ENCODE peak calls at places on chromosomes 6 and 20, in seven cellular contexts. One of them, this sample, is unnamed.

GRCh38 chr6:42727084-42727601 is 4.7 kb upstream of the PRPH2 start:
- DNase-seq in GM12865: peak; percentile 9
- DNase-seq in tibial nerve: peak; percentile 39
- DNase-seq in neural progenitor cell: no peak
- DNase-seq in GM20000: peak; percentile 26
- DNase-seq in AG10803: no peak
- DNase-seq in WTC11: peak; percentile 18
- DNase-seq in this sample: no peak

GRCh38 chr6:159959976-159960384 is 8.9 kb upstream of the IGF2R start:
- DNase-seq in GM12865: no peak
- DNase-seq in tibial nerve: no peak
- DNase-seq in neural progenitor cell: no peak
- DNase-seq in GM20000: no peak
- DNase-seq in AG10803: peak; percentile 39
- DNase-seq in WTC11: no peak
- DNase-seq in this sample: no peak

GRCh38 chr20:48776306-48776705 is 51.5 kb downstream of the PREX1 start:
- DNase-seq in GM12865: no peak
- DNase-seq in tibial nerve: no peak
- DNase-seq in neural progenitor cell: no peak
- DNase-seq in GM20000: no peak
- DNase-seq in AG10803: peak; percentile 94
- DNase-seq in WTC11: no peak
- DNase-seq in this sample: no peak

GRCh38 chr20:278607-279571 is 11.7 kb downstream of the C20orf96 start:
- DNase-seq in GM12865: no peak
- DNase-seq in tibial nerve: no peak
- DNase-seq in neural progenitor cell: peak; percentile 33
- DNase-seq in GM20000: no peak
- DNase-seq in AG10803: no peak
- DNase-seq in WTC11: peak; percentile 75
- DNase-seq in this sample: no peak

GRCh38 chr6:62541502-62541901 is 255.5 kb upstream of the KHDRBS2 start:
- DNase-seq in GM12865: no peak
- DNase-seq in tibial nerve: no peak
- DNase-seq in neural progenitor cell: no peak
- DNase-seq in GM20000: no peak
- DNase-seq in AG10803: no peak
- DNase-seq in WTC11: no peak
- DNase-seq in this sample: no peak

GRCh38 chr6:46948699-46949098 is 27.0 kb upstream of the ADGRF5 start:
- DNase-seq in GM12865: no peak
- DNase-seq in tibial nerve: no peak
- DNase-seq in neural progenitor cell: peak; percentile 49
- DNase-seq in GM20000: no peak
- DNase-seq in AG10803: no peak
- DNase-seq in WTC11: no peak
- DNase-seq in this sample: no peak

GRCh38 chr6:160767019-160767646 is 65.1 kb downstream of the PLG start:
- DNase-seq in GM12865: peak; percentile 90
- DNase-seq in tibial nerve: peak; percentile 40
- DNase-seq in neural progenitor cell: peak; percentile 86
- DNase-seq in GM20000: peak; percentile 87
- DNase-seq in AG10803: peak; percentile 35
- DNase-seq in WTC11: peak; percentile 81
- DNase-seq in this sample: peak; percentile 87

GRCh38 chr6:148657053-148657452 is 89.8 kb upstream of the UST start:
- DNase-seq in GM12865: peak; percentile 24
- DNase-seq in tibial nerve: no peak
- DNase-seq in neural progenitor cell: no peak
- DNase-seq in GM20000: no peak
- DNase-seq in AG10803: peak; percentile 85
- DNase-seq in WTC11: no peak
- DNase-seq in this sample: no peak

GRCh38 chr6:95593025-95593424 is 15.7 kb downstream of the MANEA start:
- DNase-seq in GM12865: no peak
- DNase-seq in tibial nerve: no peak
- DNase-seq in neural progenitor cell: no peak
- DNase-seq in GM20000: no peak
- DNase-seq in AG10803: no peak
- DNase-seq in WTC11: no peak
- DNase-seq in this sample: no peak

GRCh38 chr6:34598725-34599124 is 42.6 kb upstream of the SPDEF start:
- DNase-seq in GM12865: no peak
- DNase-seq in tibial nerve: peak; percentile 50
- DNase-seq in neural progenitor cell: no peak
- DNase-seq in GM20000: no peak
- DNase-seq in AG10803: no peak
- DNase-seq in WTC11: no peak
- DNase-seq in this sample: no peak

GRCh38 chr20:18992418-18992817 is 178.8 kb downstream of the SCP2D1 start:
- DNase-seq in GM12865: no peak
- DNase-seq in tibial nerve: no peak
- DNase-seq in neural progenitor cell: no peak
- DNase-seq in GM20000: no peak
- DNase-seq in AG10803: no peak
- DNase-seq in WTC11: no peak
- DNase-seq in this sample: no peak

GRCh38 chr20:49957487-49957938 is 21.3 kb downstream of the RNF114 start:
- DNase-seq in GM12865: no peak
- DNase-seq in tibial nerve: no peak
- DNase-seq in neural progenitor cell: no peak
- DNase-seq in GM20000: no peak
- DNase-seq in AG10803: no peak
- DNase-seq in WTC11: peak; percentile 18
- DNase-seq in this sample: no peak

GRCh38 chr6:32255212-32256153 is 31.6 kb upstream of the NOTCH4 start:
- DNase-seq in GM12865: peak; percentile 79
- DNase-seq in tibial nerve: peak; percentile 67
- DNase-seq in neural progenitor cell: peak; percentile 86
- DNase-seq in GM20000: peak; percentile 61
- DNase-seq in AG10803: peak; percentile 91
- DNase-seq in WTC11: peak; percentile 75
- DNase-seq in this sample: peak; percentile 62
- TF ChIP-seq CTCF in GM12865: peak; percentile 74
- TF ChIP-seq CTCF in tibial nerve: peak; percentile 79
- TF ChIP-seq CTCF in neural progenitor cell: peak; percentile 63
- TF ChIP-seq CTCF in GM20000: peak; percentile 27
- TF ChIP-seq CTCF in AG10803: peak; percentile 74
- TF ChIP-seq CTCF in WTC11: peak; percentile 56
- TF ChIP-seq CTCF in this sample: peak; percentile 73

DNA sequence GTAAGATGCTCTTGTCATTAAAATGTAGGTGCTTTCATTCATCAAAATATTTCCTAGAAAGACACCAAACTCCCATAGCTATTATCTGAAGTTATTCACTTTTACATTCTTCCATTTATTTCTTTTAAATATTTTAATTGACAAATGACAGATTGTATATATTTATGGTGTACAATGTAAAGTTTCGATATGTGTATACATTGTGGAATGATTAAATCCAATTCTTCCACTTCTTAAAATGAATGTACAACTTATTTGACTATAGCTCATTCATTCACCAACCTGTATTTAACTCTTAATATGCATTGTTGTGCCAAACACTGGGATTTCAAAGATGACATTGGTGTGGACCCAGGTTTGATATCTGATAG is 41.0 kb downstream of the CCN2 start:
- DNase-seq in GM12865: no peak
- DNase-seq in tibial nerve: no peak
- DNase-seq in neural progenitor cell: no peak
- DNase-seq in GM20000: no peak
- DNase-seq in AG10803: no peak
- DNase-seq in WTC11: no peak
- DNase-seq in this sample: no peak
- TF ChIP-seq CTCF in GM12865: no peak
- TF ChIP-seq CTCF in tibial nerve: no peak
- TF ChIP-seq CTCF in neural progenitor cell: no peak
- TF ChIP-seq CTCF in GM20000: no peak
- TF ChIP-seq CTCF in AG10803: no peak
- TF ChIP-seq CTCF in WTC11: peak; percentile 1
- TF ChIP-seq CTCF in this sample: no peak

DNA sequence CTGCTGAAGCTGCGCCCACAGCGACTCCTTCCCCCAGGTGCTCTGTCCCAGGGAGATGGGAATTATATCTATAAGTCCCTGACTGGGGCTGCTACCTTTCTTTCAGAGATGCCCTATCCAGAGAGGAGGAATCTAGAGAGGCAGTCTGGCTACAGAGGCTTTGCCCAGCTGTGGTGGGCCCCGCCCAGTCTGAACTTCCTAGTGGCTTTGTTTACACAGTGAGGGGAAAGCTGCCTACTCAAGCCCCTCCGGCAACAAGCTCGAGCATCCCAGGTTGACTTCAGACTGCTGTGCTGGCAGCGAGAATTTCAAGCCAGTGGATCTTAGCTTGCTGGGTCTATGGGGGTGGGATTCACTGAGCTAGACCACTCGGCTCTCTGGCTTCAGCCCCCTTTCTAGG is 152.5 kb upstream of the MAP3K7 start:
- DNase-seq in GM12865: no peak
- DNase-seq in tibial nerve: no peak
- DNase-seq in neural progenitor cell: peak; percentile 42
- DNase-seq in GM20000: no peak
- DNase-seq in AG10803: no peak
- DNase-seq in WTC11: peak; percentile 31
- DNase-seq in this sample: no peak
- TF ChIP-seq CTCF in GM12865: no peak
- TF ChIP-seq CTCF in tibial nerve: no peak
- TF ChIP-seq CTCF in neural progenitor cell: no peak
- TF ChIP-seq CTCF in GM20000: no peak
- TF ChIP-seq CTCF in AG10803: no peak
- TF ChIP-seq CTCF in WTC11: no peak
- TF ChIP-seq CTCF in this sample: no peak

GRCh38 chr20:39195495-39196129 is 233.5 kb downstream of the DHX35 start:
- DNase-seq in GM12865: no peak
- DNase-seq in tibial nerve: no peak
- DNase-seq in neural progenitor cell: peak; percentile 47
- DNase-seq in GM20000: no peak
- DNase-seq in AG10803: no peak
- DNase-seq in WTC11: peak; percentile 31
- DNase-seq in this sample: no peak
- TF ChIP-seq CTCF in GM12865: no peak
- TF ChIP-seq CTCF in tibial nerve: no peak
- TF ChIP-seq CTCF in neural progenitor cell: no peak
- TF ChIP-seq CTCF in GM20000: no peak
- TF ChIP-seq CTCF in AG10803: no peak
- TF ChIP-seq CTCF in WTC11: no peak
- TF ChIP-seq CTCF in this sample: no peak

GRCh38 chr20:44884907-44885391 is 556 bp upstream of the YWHAB start:
- DNase-seq in GM12865: no peak
- DNase-seq in tibial nerve: no peak
- DNase-seq in neural progenitor cell: no peak
- DNase-seq in GM20000: no peak
- DNase-seq in AG10803: no peak
- DNase-seq in WTC11: no peak
- DNase-seq in this sample: no peak

GRCh38 chr20:44886276-44886671 is 769 bp downstream of the YWHAB start:
- DNase-seq in GM12865: no peak
- DNase-seq in tibial nerve: no peak
- DNase-seq in neural progenitor cell: no peak
- DNase-seq in GM20000: no peak
- DNase-seq in AG10803: no peak
- DNase-seq in WTC11: no peak
- DNase-seq in this sample: no peak

GRCh38 chr20:44887466-44887865 is 2.0 kb downstream of the YWHAB start:
- DNase-seq in GM12865: no peak
- DNase-seq in tibial nerve: no peak
- DNase-seq in neural progenitor cell: no peak
- DNase-seq in GM20000: no peak
- DNase-seq in AG10803: no peak
- DNase-seq in WTC11: no peak
- DNase-seq in this sample: no peak

GRCh38 chr20:44886828-44887227 is 1.3 kb downstream of the YWHAB start:
- DNase-seq in GM12865: no peak
- DNase-seq in tibial nerve: no peak
- DNase-seq in neural progenitor cell: no peak
- DNase-seq in GM20000: no peak
- DNase-seq in AG10803: no peak
- DNase-seq in WTC11: no peak
- DNase-seq in this sample: no peak

GRCh38 chr20:44885392-44886275 is at the start of gene YWHAB:
- DNase-seq in GM12865: peak; percentile 98
- DNase-seq in tibial nerve: peak; percentile 98
- DNase-seq in neural progenitor cell: peak; percentile 99
- DNase-seq in GM20000: peak; percentile 98
- DNase-seq in AG10803: peak; percentile 97
- DNase-seq in WTC11: peak; percentile 99
- DNase-seq in this sample: peak; percentile 98
- TF ChIP-seq CTCF in GM12865: peak; percentile 4
- TF ChIP-seq CTCF in tibial nerve: peak; percentile 34
- TF ChIP-seq CTCF in neural progenitor cell: peak; percentile 11
- TF ChIP-seq CTCF in GM20000: no peak
- TF ChIP-seq CTCF in AG10803: no peak
- TF ChIP-seq CTCF in WTC11: no peak
- TF ChIP-seq CTCF in this sample: no peak

DNA sequence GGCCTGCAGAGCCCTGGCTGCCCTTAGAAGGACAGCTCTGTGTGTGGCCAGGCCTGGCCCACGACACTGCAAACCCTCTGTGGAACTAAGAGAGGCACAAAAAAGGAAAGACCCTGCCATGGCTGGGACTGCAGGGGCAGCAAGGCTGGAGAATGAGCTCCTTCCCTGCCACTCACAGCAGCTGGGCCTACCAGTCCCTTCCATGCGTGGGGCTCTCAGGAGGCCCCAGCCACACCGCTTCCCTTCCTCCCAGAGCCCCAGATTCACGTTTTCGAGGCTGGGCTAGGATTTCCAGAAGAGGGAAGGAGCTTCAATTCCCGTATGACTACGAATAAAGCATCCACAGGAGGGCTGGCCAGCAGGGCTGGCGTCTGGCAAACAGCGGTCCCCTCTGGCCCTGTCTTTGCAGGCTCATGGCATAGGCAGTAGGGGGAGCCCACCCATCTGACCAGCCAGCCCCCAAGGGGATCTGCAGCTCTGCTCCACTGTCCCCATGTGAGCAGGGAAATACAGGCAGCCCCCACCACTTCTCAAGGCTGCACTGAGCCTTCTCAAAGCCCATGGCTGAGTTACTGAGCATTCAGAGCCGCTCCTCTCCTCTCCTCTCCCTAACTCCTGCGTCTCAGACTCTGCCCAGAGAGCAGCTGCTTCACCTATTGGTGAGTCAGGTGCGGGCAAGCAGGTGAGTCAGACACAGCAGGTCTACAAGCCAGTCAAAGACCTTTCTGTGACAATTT is 53.1 kb downstream of the NINL start:
- DNase-seq in GM12865: no peak
- DNase-seq in tibial nerve: no peak
- DNase-seq in neural progenitor cell: peak; percentile 82
- DNase-seq in GM20000: no peak
- DNase-seq in AG10803: no peak
- DNase-seq in WTC11: peak; percentile 55
- DNase-seq in this sample: no peak
- TF ChIP-seq CTCF in GM12865: no peak
- TF ChIP-seq CTCF in tibial nerve: no peak
- TF ChIP-seq CTCF in neural progenitor cell: peak; percentile 62
- TF ChIP-seq CTCF in GM20000: no peak
- TF ChIP-seq CTCF in AG10803: no peak
- TF ChIP-seq CTCF in WTC11: no peak
- TF ChIP-seq CTCF in this sample: peak; percentile 11

This sample was measured in GM13977.